ENCODE peak calls at places on chromosomes 12 and 14, in eight cellular contexts. N is activated CD8-positive, alpha-beta memory T cell treated with anti-CD3 and anti-CD28 coated beads, Interleukin-2, amount 10 ng/mL, durations not matched to agents 7 days and 5 days; A is RWPE2; R is lower lobe of right lung; O is stimulated activated naive B cell treated with anti-CD40 and anti-IgM and Interleukin-4, amounts not matched to agents 10 μg/mL and 1 μg/mL and 100 μg/mL, for 72 hours; Q is upper lobe of right lung; G is activated B cell treated with CpG ODN at 0.5 μM for 24 hours; B is activated naive CD4-positive, alpha-beta T cell treated with anti-CD3 and anti-CD28 coated beads, Interleukin-2, amount 50 U/mL, for 72 hours. H is an unnamed sample.

GRCh38 chr14:89165189-89165809 is 251.7 kb downstream of the FOXN3 start:
- ATAC-seq in A (no peak), N (peak), B (peak), Q (peak), R (peak), G (peak), O (peak), H (no peak)

GRCh38 chr14:93185333-93185688 is 194 bp downstream of the LYSET start:
- ATAC-seq in R (no peak), Q (no peak), G (peak), B (no peak), O (no peak), N (no peak), A (no peak), H (no peak)

GRCh38 chr12:96376865-96377264 is 23.4 kb downstream of the CDK17 start:
- ATAC-seq in O (no peak), A (no peak), G (no peak), Q (no peak), R (no peak), N (no peak), B (peak), H (peak)

GRCh38 chr12:21371050-21371449 is 1.7 kb upstream of the IAPP start:
- ATAC-seq in Q (no peak), A (no peak), O (no peak), N (no peak), R (no peak), B (no peak), G (no peak), H (no peak)

GRCh38 chr12:24848941-24849477 is 99.9 kb downstream of the BCAT1 start:
- ATAC-seq in Q (no peak), G (no peak), B (no peak), A (no peak), O (no peak), R (no peak), N (no peak), H (no peak)

GRCh38 chr14:61710853-61711817 is 15.8 kb downstream of the HIF1A start:
- ATAC-seq in R (no peak), A (peak), N (peak), Q (no peak), O (no peak), G (peak), B (peak), H (peak)

GRCh38 chr14:80575763-80576162 is 364.5 kb upstream of the DIO2 start:
- ATAC-seq in G (no peak), N (no peak), R (no peak), A (no peak), O (no peak), Q (no peak), B (peak), H (peak)

GRCh38 chr14:35231207-35231755 is 60.9 kb upstream of the PSMA6 start:
- ATAC-seq in G (no peak), N (peak), O (no peak), Q (no peak), A (no peak), R (no peak), B (no peak), H (peak)

GRCh38 chr12:88036368-88036965 is 7.3 kb upstream of the C12orf50 start:
- ATAC-seq in A (peak), N (no peak), G (no peak), B (no peak), O (no peak), Q (no peak), R (peak), H (no peak)

GRCh38 chr12:94282675-94283074 is 134.3 kb downstream of the PLXNC1 start:
- ATAC-seq in A (no peak), G (no peak), B (peak), R (peak), Q (peak), O (no peak), N (peak), H (peak)

GRCh38 chr14:102185360-102185759 is 45.7 kb downstream of the WDR20 start:
- ATAC-seq in A (no peak), Q (peak), B (no peak), N (no peak), O (no peak), R (no peak), G (no peak), H (no peak)

GRCh38 chr14:35342160-35343010 is 50.2 kb downstream of the PSMA6 start:
- ATAC-seq in G (no peak), O (no peak), R (peak), Q (peak), N (no peak), A (no peak), B (no peak), H (no peak)

GRCh38 chr12:1530592-1531159 is 63.7 kb downstream of the FBXL14 start:
- ATAC-seq in N (no peak), O (no peak), Q (no peak), A (no peak), G (no peak), B (no peak), R (no peak), H (no peak)

GRCh38 chr12:114976959-114977358 is 293.0 kb upstream of the TBX3 start:
- ATAC-seq in B (no peak), G (no peak), N (no peak), O (no peak), A (peak), Q (no peak), R (no peak), H (no peak)

GRCh38 chr14:32083789-32084188 is 6.7 kb downstream of the ARHGAP5 start:
- ATAC-seq in G (no peak), B (no peak), A (no peak), O (no peak), N (no peak), Q (no peak), R (no peak), H (no peak)

GRCh38 chr12:111838353-111838752 is 3.7 kb upstream of the MAPKAPK5 start:
- ATAC-seq in G (no peak), A (no peak), R (no peak), O (no peak), B (no peak), Q (no peak), N (no peak), H (no peak)

GRCh38 chr12:96526110-96526509 is 36.7 kb downstream of the CFAP54 start:
- ATAC-seq in G (no peak), Q (no peak), O (no peak), A (no peak), R (no peak), B (peak), N (peak), H (peak)

GRCh38 chr12:91316161-91316759 is 133.6 kb upstream of the DCN start:
- ATAC-seq in O (no peak), A (no peak), Q (no peak), N (no peak), R (no peak), G (no peak), B (no peak), H (no peak)

GRCh38 chr12:89678225-89678624 is 30.4 kb downstream of the ATP2B1 start:
- ATAC-seq in O (no peak), N (no peak), A (peak), B (peak), R (no peak), G (no peak), Q (no peak), H (peak)

GRCh38 chr14:61462566-61463195 is 141.3 kb downstream of the PRKCH start:
- ATAC-seq in A (peak), O (no peak), Q (no peak), N (no peak), B (no peak), R (no peak), G (no peak), H (no peak)

GRCh38 chr12:63045020-63045860 is 105.8 kb downstream of the AVPR1A start:
- ATAC-seq in R (no peak), Q (no peak), O (no peak), B (no peak), N (no peak), G (no peak), A (peak), H (no peak)

GRCh38 chr12:25377475-25378179 is 126.9 kb upstream of the KRAS start:
- ATAC-seq in N (peak), Q (peak), A (no peak), O (peak), G (no peak), R (peak), B (peak), H (peak)

GRCh38 chr12:95690861-95691635 is 99.5 kb downstream of the NTN4 start:
- ATAC-seq in A (no peak), G (no peak), Q (no peak), O (no peak), N (no peak), B (no peak), R (no peak), H (no peak)

GRCh38 chr12:127941332-127941731 is 325.6 kb upstream of the TMEM132C start:
- ATAC-seq in R (no peak), B (no peak), O (no peak), A (no peak), Q (no peak), G (no peak), N (no peak), H (no peak)

GRCh38 chr14:29454026-29454693 is 473.5 kb downstream of the PRKD1 start:
- ATAC-seq in B (no peak), O (no peak), N (no peak), Q (no peak), R (no peak), A (no peak), G (no peak), H (no peak)

GRCh38 chr14:95305940-95306339 is 13.8 kb downstream of the CLMN start:
- ATAC-seq in B (no peak), N (no peak), A (no peak), O (no peak), R (no peak), G (no peak), Q (no peak), H (no peak)

GRCh38 chr14:103522649-103523582 is at the start of gene CKB:
- ATAC-seq in G (no peak), A (peak), Q (peak), O (no peak), R (peak), N (no peak), B (peak), H (no peak)

GRCh38 chr12:94143444-94143843 is 4.9 kb upstream of the PLXNC1 start:
- ATAC-seq in N (no peak), Q (no peak), G (no peak), R (no peak), B (no peak), A (no peak), O (no peak), H (no peak)